ENCODE peak calls at places on chromosomes 7 and 10, in seven cellular contexts. I is GM23338, J is PC-3, X is hepatocyte, P is neural progenitor cell, Y is HCT116, S is MM.1S. A is an unnamed sample. For H3K27me3, the result is how much of the 10 kb centered on the place peaks cover.

GRCh38 chr10:31683682-31684081 is 244.9 kb downstream of the ARHGAP12 start:
- DNase-seq in I (peak), J (no peak), X (no peak), P (peak), Y (peak), S (peak), A (peak)

GRCh38 chr7:41420421-41420820 is 282.5 kb downstream of the INHBA start:
- DNase-seq in I (no peak), J (no peak), X (no peak), P (no peak), Y (no peak), S (no peak), A (no peak)

GRCh38 chr10:43204943-43205671 is 61.8 kb downstream of the RASGEF1A start:
- DNase-seq in I (peak), J (peak), X (peak), P (peak), Y (peak), S (peak), A (peak)

GRCh38 chr10:38094158-38094922 is at the start of gene ZNF37A:
- DNase-seq in I (peak), J (peak), X (peak), P (peak), Y (peak), S (peak), A (peak)

GRCh38 chr7:144144426-144144825 is 21.4 kb downstream of the OR2A14 start:
- DNase-seq in I (no peak), J (no peak), X (no peak), P (no peak), Y (no peak), S (no peak), A (no peak)

GRCh38 chr10:126235979-126236851 is 152.1 kb downstream of the ADAM12 start:
- DNase-seq in I (no peak), J (no peak), X (no peak), P (no peak), Y (no peak), S (no peak), A (no peak)

GRCh38 chr10:37246637-37247036 is 121.2 kb downstream of the ANKRD30A start:
- DNase-seq in I (no peak), J (no peak), X (no peak), P (no peak), Y (no peak), S (no peak), A (no peak)

GRCh38 chr7:2894118-2894940 is 50.2 kb upstream of the GNA12 start:
- DNase-seq in I (no peak), J (no peak), X (no peak), P (no peak), Y (no peak), S (peak), A (no peak)

GRCh38 chr10:68550747-68551411 is 9.3 kb upstream of the TET1 start:
- DNase-seq in I (peak), J (peak), X (peak), P (peak), Y (peak), S (peak), A (peak)

GRCh38 chr7:111439977-111440376 is 122.3 kb downstream of the IMMP2L start:
- DNase-seq in I (no peak), J (no peak), X (no peak), P (no peak), Y (no peak), S (no peak), A (peak)

GRCh38 chr10:132779850-132780249 is 6.1 kb downstream of the NKX6-2 start:
- DNase-seq in I (no peak), J (no peak), X (no peak), P (no peak), Y (no peak), S (no peak), A (no peak)

GRCh38 chr10:103145860-103146466 is 47.1 kb downstream of the NT5C2 start:
- DNase-seq in I (no peak), J (peak), X (peak), P (no peak), Y (peak), S (no peak), A (peak)

GRCh38 chr7:36972140-36972518 is 247.8 kb upstream of the AOAH start:
- DNase-seq in I (no peak), J (no peak), X (peak), P (peak), Y (no peak), S (no peak), A (no peak)

GRCh38 chr7:106858618-106859532 is 6.2 kb upstream of the PIK3CG start:
- DNase-seq in I (no peak), J (no peak), X (peak), P (no peak), Y (no peak), S (no peak), A (no peak)

GRCh38 chr10:117007080-117007479 is 2.1 kb upstream of the SHTN1 start:
- DNase-seq in I (no peak), J (peak), X (no peak), P (no peak), Y (peak), S (no peak), A (peak)

GRCh38 chr10:78171633-78172032 is 138.0 kb downstream of the RPS24 start:
- DNase-seq in I (peak), J (no peak), X (no peak), P (no peak), Y (no peak), S (no peak), A (no peak)

GRCh38 chr10:100739516-100740368 is 5.6 kb upstream of the PAX2 start:
- DNase-seq in I (peak), J (no peak), X (peak), P (peak), Y (no peak), S (no peak), A (no peak)

GRCh38 chr10:86944907-86945306 is 12.5 kb downstream of the MMRN2 start:
- DNase-seq in I (no peak), J (no peak), X (no peak), P (no peak), Y (no peak), S (no peak), A (no peak)

GRCh38 chr10:89845541-89846275 is 144.3 kb downstream of the KIF20B start:
- DNase-seq in I (no peak), J (peak), X (no peak), P (no peak), Y (no peak), S (no peak), A (peak)

GRCh38 chr7:80478683-80479082 is 33.2 kb downstream of the GNAT3 start:
- DNase-seq in I (peak), J (peak), X (no peak), P (no peak), Y (no peak), S (no peak), A (peak)

GRCh38 chr10:18071591-18071990 is 68.6 kb upstream of the CACNB2 start:
- DNase-seq in I (no peak), J (no peak), X (no peak), P (no peak), Y (no peak), S (no peak), A (no peak)

GRCh38 chr10:125034671-125035070 is 92.7 kb downstream of the ZRANB1 start:
- DNase-seq in I (no peak), J (peak), X (no peak), P (no peak), Y (no peak), S (no peak), A (peak)

GRCh38 chr7:101815826-101816488 is 1.5 kb upstream of the CUX1 start:
- DNase-seq in I (peak), J (peak), X (peak), P (peak), Y (peak), S (peak), A (peak)

GRCh38 chr10:66941491-66941890 is 15.7 kb downstream of the LRRTM3 start:
- DNase-seq in I (no peak), J (no peak), X (no peak), P (no peak), Y (no peak), S (no peak), A (no peak)

GRCh38 chr7:82183633-82184032 is 259.9 kb downstream of the CACNA2D1 start:
- DNase-seq in I (no peak), J (peak), X (no peak), P (no peak), Y (no peak), S (no peak), A (peak)

DNA sequence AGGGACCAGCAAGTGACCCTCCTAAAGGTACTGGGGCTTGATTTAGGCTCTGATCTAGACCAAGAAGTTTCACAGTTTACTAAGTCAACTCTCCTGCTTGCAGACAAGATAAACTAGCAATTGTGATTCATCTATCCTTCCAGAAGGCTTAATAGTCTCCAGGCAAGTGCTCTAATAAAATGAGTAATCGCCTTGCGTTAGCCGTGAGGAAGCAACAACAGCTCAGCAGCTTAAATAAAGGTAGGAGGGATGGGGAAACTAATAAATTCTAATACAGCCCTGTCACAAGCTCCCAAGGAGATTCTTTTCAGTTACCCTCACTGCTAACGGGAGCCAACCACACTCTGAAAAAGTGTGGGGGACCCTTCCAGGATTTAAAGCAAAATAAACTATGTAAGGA is 48.5 kb downstream of the FRMD4A start:
- DNase-seq in I (no peak), J (peak), X (no peak), P (no peak), Y (no peak), S (no peak), A (peak)
- TF ChIP-seq EZH2 in I (no peak), J (no peak), X (no peak), P (no peak), Y (no peak), S (no peak), A (no peak)

DNA sequence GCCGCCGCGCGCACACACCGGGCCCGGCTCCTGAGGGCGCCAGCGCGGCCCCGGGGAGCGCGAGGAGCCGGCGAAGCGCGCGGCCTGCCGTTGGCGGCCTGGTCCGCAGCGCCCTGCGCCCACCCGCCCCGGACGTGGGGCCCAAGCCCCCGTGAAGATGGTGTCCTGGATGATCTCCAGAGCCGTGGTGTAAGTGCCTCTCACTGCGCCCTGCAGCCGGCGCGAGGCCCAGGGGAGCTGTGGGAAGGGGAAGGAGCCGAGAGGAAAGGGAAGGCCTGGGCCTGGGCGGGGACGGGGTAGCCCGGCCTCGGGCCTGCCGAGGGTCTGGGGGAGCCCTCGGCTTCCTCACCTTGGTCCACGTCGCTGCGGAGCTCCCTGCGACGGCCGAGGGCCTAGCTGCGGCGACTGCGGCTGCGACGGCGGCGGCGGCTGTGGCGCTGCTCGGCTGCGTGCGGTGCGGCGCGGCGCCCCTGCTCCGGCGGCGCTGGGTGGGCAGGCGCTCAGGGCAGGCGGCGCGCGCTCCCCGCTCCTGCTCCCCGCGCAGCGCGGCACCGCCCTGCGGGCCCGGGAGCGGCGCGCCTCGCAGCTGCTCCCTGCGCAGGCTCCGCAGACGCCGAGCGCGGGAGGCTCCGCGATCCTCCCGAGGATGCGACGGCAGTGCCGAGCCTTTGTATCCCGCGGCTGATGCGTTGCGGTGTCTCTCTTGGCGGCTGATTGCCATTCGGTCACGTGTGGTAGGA is at the start of gene REEP3:
- DNase-seq in I (peak), J (peak), X (peak), P (peak), Y (no peak), S (peak), A (peak)
- TF ChIP-seq EZH2phosphoT487 in I (no peak), J (no peak), X (no peak), P (no peak), Y (no peak), S (no peak), A (no peak)

DNA sequence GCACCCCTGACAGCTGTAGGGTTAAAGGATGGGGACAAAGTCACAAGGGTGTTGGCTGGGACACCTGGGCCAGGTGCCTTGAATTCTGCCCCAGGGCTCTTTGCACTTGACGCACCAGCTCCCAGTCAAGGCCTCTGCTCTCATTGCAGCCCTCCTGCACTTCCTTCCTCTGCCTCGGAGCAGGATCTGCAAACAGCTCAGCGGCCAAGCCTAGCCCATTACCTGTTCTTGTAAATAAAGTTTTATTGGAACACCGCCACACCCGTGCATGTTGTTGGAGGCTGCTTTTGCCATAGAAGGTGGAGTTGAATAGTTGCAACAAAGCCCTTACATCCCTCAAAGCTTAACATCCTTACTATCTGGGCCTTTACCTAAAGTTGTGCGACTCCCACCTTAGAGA is 483.8 kb upstream of the FOXK1 start:
- DNase-seq in I (no peak), J (no peak), X (no peak), P (no peak), Y (no peak), S (no peak), A (no peak)
- H3K27me3 ChIP-seq in I (under half), J (under half), X (under half), P (under half), Y (under half), S (under half), A (under half)

GRCh38 chr7:71718563-71718962 is 586.6 kb downstream of the GALNT17 start:
- DNase-seq in I (peak), J (no peak), X (no peak), P (peak), Y (no peak), S (no peak), A (no peak)

GRCh38 chr7:71716741-71717140 is 584.8 kb downstream of the GALNT17 start:
- DNase-seq in I (no peak), J (no peak), X (no peak), P (peak), Y (no peak), S (no peak), A (no peak)

GRCh38 chr7:71723859-71724258 is 591.9 kb downstream of the GALNT17 start:
- DNase-seq in I (no peak), J (no peak), X (no peak), P (no peak), Y (no peak), S (no peak), A (no peak)

GRCh38 chr7:71727347-71727746 is 595.4 kb downstream of the GALNT17 start:
- DNase-seq in I (no peak), J (no peak), X (no peak), P (no peak), Y (no peak), S (no peak), A (no peak)

DNA sequence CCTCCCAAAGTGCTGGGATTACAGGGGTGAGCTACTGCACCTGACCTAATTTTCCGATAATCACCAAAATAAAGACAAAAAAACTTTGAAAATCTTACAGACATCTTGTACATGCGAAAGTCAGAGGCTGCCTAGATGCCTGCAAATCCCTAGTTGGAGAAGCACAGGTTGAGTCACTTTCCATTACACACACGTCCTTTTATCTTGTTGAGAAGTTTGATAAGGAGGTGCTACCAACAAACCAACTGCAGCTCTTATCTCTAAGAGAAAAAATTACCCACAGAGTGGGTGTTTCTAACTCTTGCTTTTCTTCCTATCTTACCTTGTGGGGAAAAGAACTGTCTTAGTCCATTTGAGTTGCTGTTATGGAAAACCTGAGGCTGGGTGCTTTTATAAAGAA is 589.8 kb downstream of the GALNT17 start:
- DNase-seq in I (no peak), J (no peak), X (peak), P (no peak), Y (no peak), S (no peak), A (no peak)
- TF ChIP-seq EZH2 in I (no peak), J (no peak), X (no peak), P (no peak), Y (no peak), S (no peak), A (no peak)

A was measured in GM23248.